ENCODE peak calls at places on chromosomes 6 and 20, in nine cellular contexts. One of them, this sample, is unnamed.

GRCh38 chr20:36355469-36356171 is 49.5 kb downstream of the DLGAP4 start:
- DNase-seq in GM12892: no peak
- DNase-seq in Peyer's patch: no peak
- DNase-seq in adrenal gland: no peak
- DNase-seq in tibial nerve: no peak
- DNase-seq in IMR-90: no peak
- DNase-seq in testis: peak
- DNase-seq in heart left ventricle: no peak
- DNase-seq in transverse colon: no peak
- DNase-seq in this sample: no peak

GRCh38 chr6:13794184-13794583 is 20.2 kb downstream of the MCUR1 start:
- DNase-seq in Peyer's patch: no peak
- DNase-seq in IMR-90: peak
- DNase-seq in heart left ventricle: no peak
- DNase-seq in testis: no peak
- DNase-seq in transverse colon: no peak
- DNase-seq in adrenal gland: no peak
- DNase-seq in GM12892: no peak
- DNase-seq in tibial nerve: no peak
- DNase-seq in this sample: no peak

GRCh38 chr6:38876470-38876869 is 161.4 kb downstream of the DNAH8 start:
- DNase-seq in heart left ventricle: no peak
- DNase-seq in testis: no peak
- DNase-seq in GM12892: no peak
- DNase-seq in tibial nerve: no peak
- DNase-seq in Peyer's patch: no peak
- DNase-seq in IMR-90: no peak
- DNase-seq in adrenal gland: peak
- DNase-seq in transverse colon: peak
- DNase-seq in this sample: no peak

GRCh38 chr6:36118550-36119107 is 11.7 kb upstream of the MAPK13 start:
- DNase-seq in IMR-90: no peak
- DNase-seq in heart left ventricle: no peak
- DNase-seq in GM12892: no peak
- DNase-seq in testis: no peak
- DNase-seq in Peyer's patch: no peak
- DNase-seq in transverse colon: peak
- DNase-seq in tibial nerve: no peak
- DNase-seq in adrenal gland: peak
- DNase-seq in this sample: peak

GRCh38 chr20:63754008-63754407 is 14.4 kb downstream of the SLC2A4RG start:
- DNase-seq in GM12892: no peak
- DNase-seq in heart left ventricle: peak
- DNase-seq in adrenal gland: no peak
- DNase-seq in IMR-90: no peak
- DNase-seq in tibial nerve: no peak
- DNase-seq in transverse colon: no peak
- DNase-seq in Peyer's patch: no peak
- DNase-seq in testis: no peak
- DNase-seq in this sample: no peak

GRCh38 chr6:62371840-62372239 is 85.8 kb upstream of the KHDRBS2 start:
- DNase-seq in tibial nerve: no peak
- DNase-seq in testis: no peak
- DNase-seq in GM12892: no peak
- DNase-seq in transverse colon: no peak
- DNase-seq in IMR-90: no peak
- DNase-seq in Peyer's patch: no peak
- DNase-seq in adrenal gland: no peak
- DNase-seq in heart left ventricle: no peak
- DNase-seq in this sample: no peak

GRCh38 chr6:144150673-144151009 is 324 bp downstream of the STX11 start:
- DNase-seq in IMR-90: peak
- DNase-seq in heart left ventricle: no peak
- DNase-seq in transverse colon: peak
- DNase-seq in Peyer's patch: peak
- DNase-seq in GM12892: peak
- DNase-seq in testis: peak
- DNase-seq in tibial nerve: no peak
- DNase-seq in adrenal gland: no peak
- DNase-seq in this sample: peak

GRCh38 chr6:158567871-158568401 is 8.0 kb downstream of the TMEM181 start:
- DNase-seq in heart left ventricle: no peak
- DNase-seq in adrenal gland: no peak
- DNase-seq in IMR-90: no peak
- DNase-seq in tibial nerve: no peak
- DNase-seq in transverse colon: no peak
- DNase-seq in Peyer's patch: no peak
- DNase-seq in testis: no peak
- DNase-seq in GM12892: no peak
- DNase-seq in this sample: no peak

GRCh38 chr20:22791877-22792525 is 207.6 kb upstream of the FOXA2 start:
- DNase-seq in Peyer's patch: no peak
- DNase-seq in tibial nerve: no peak
- DNase-seq in adrenal gland: no peak
- DNase-seq in GM12892: no peak
- DNase-seq in heart left ventricle: no peak
- DNase-seq in IMR-90: no peak
- DNase-seq in transverse colon: no peak
- DNase-seq in testis: no peak
- DNase-seq in this sample: no peak

GRCh38 chr6:36375644-36376155 is 11.8 kb downstream of the ETV7 start:
- DNase-seq in tibial nerve: no peak
- DNase-seq in heart left ventricle: no peak
- DNase-seq in adrenal gland: no peak
- DNase-seq in IMR-90: no peak
- DNase-seq in GM12892: no peak
- DNase-seq in Peyer's patch: no peak
- DNase-seq in transverse colon: no peak
- DNase-seq in testis: no peak
- DNase-seq in this sample: no peak

GRCh38 chr6:115891111-115891669 is 169.5 kb downstream of the FRK start:
- DNase-seq in transverse colon: no peak
- DNase-seq in tibial nerve: no peak
- DNase-seq in Peyer's patch: no peak
- DNase-seq in heart left ventricle: no peak
- DNase-seq in GM12892: no peak
- DNase-seq in testis: no peak
- DNase-seq in IMR-90: peak
- DNase-seq in adrenal gland: peak
- DNase-seq in this sample: no peak

GRCh38 chr6:169897601-169898358 is 146.4 kb downstream of the ERMARD start:
- DNase-seq in tibial nerve: no peak
- DNase-seq in heart left ventricle: no peak
- DNase-seq in Peyer's patch: no peak
- DNase-seq in GM12892: no peak
- DNase-seq in transverse colon: no peak
- DNase-seq in testis: no peak
- DNase-seq in adrenal gland: no peak
- DNase-seq in IMR-90: no peak
- DNase-seq in this sample: no peak

GRCh38 chr6:169896826-169897456 is 145.5 kb downstream of the ERMARD start:
- DNase-seq in testis: no peak
- DNase-seq in IMR-90: no peak
- DNase-seq in heart left ventricle: no peak
- DNase-seq in tibial nerve: no peak
- DNase-seq in Peyer's patch: no peak
- DNase-seq in transverse colon: no peak
- DNase-seq in GM12892: no peak
- DNase-seq in adrenal gland: no peak
- DNase-seq in this sample: no peak

GRCh38 chr6:169902070-169902469 is 150.6 kb downstream of the ERMARD start:
- DNase-seq in adrenal gland: no peak
- DNase-seq in tibial nerve: no peak
- DNase-seq in Peyer's patch: no peak
- DNase-seq in transverse colon: no peak
- DNase-seq in testis: no peak
- DNase-seq in GM12892: no peak
- DNase-seq in heart left ventricle: no peak
- DNase-seq in IMR-90: no peak
- DNase-seq in this sample: no peak

GRCh38 chr6:169898788-169899480 is 147.5 kb downstream of the ERMARD start:
- DNase-seq in IMR-90: no peak
- DNase-seq in tibial nerve: no peak
- DNase-seq in GM12892: no peak
- DNase-seq in heart left ventricle: no peak
- DNase-seq in adrenal gland: no peak
- DNase-seq in Peyer's patch: no peak
- DNase-seq in transverse colon: no peak
- DNase-seq in testis: peak
- DNase-seq in this sample: no peak

DNA sequence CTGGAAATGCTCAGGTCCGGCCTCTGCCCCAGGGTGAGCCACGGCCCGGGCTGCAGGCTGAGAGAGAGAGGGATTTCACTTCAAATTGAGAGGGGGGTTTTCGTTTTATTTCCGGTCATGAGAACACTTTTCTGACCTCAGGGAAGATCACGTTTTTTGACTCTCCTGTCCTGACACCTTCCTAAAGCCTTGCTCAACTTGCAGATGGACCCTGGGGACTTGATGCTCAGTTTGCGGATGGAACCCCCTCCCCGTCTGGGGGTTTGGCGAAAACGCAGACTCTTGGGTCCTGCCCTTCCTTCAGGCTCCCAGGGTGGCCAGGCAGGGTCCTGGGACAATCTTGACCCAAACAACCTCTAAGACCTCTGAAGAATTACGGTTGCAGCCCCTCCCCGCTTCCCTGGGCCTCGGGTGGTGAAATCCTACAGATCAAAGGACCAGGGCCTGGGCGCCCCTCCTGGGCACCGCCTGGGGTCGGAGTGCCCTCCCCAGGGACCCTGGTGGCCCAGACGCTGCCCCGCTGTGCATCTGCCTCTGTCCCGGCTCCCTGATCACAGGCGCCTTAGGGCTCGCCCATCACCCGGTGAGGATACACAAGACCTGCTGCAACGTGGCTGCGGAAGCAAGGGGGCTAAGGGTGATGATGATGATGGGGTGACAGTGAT is 148.2 kb downstream of the ERMARD start:
- DNase-seq in tibial nerve: no peak
- DNase-seq in heart left ventricle: no peak
- DNase-seq in adrenal gland: no peak
- DNase-seq in testis: no peak
- DNase-seq in Peyer's patch: no peak
- DNase-seq in transverse colon: no peak
- DNase-seq in GM12892: no peak
- DNase-seq in IMR-90: no peak
- DNase-seq in this sample: no peak
- TF ChIP-seq POLR2A in tibial nerve: no peak
- TF ChIP-seq POLR2A in heart left ventricle: no peak
- TF ChIP-seq POLR2A in adrenal gland: no peak
- TF ChIP-seq POLR2A in testis: no peak
- TF ChIP-seq POLR2A in Peyer's patch: no peak
- TF ChIP-seq POLR2A in transverse colon: no peak
- TF ChIP-seq POLR2A in GM12892: no peak
- TF ChIP-seq POLR2A in IMR-90: no peak
- TF ChIP-seq POLR2A in this sample: no peak

GRCh38 chr20:41038878-41039404 is 10.3 kb downstream of the TOP1 start:
- DNase-seq in IMR-90: no peak
- DNase-seq in testis: no peak
- DNase-seq in tibial nerve: no peak
- DNase-seq in GM12892: no peak
- DNase-seq in heart left ventricle: no peak
- DNase-seq in adrenal gland: no peak
- DNase-seq in transverse colon: no peak
- DNase-seq in Peyer's patch: no peak
- DNase-seq in this sample: no peak
- TF ChIP-seq POLR2A in IMR-90: no peak
- TF ChIP-seq POLR2A in testis: no peak
- TF ChIP-seq POLR2A in tibial nerve: no peak
- TF ChIP-seq POLR2A in GM12892: no peak
- TF ChIP-seq POLR2A in heart left ventricle: no peak
- TF ChIP-seq POLR2A in adrenal gland: no peak
- TF ChIP-seq POLR2A in transverse colon: no peak
- TF ChIP-seq POLR2A in Peyer's patch: peak
- TF ChIP-seq POLR2A in this sample: no peak

GRCh38 chr20:58890454-58891075 is 38.0 kb downstream of the GNAS start:
- DNase-seq in heart left ventricle: peak
- DNase-seq in adrenal gland: peak
- DNase-seq in tibial nerve: peak
- DNase-seq in Peyer's patch: peak
- DNase-seq in GM12892: peak
- DNase-seq in transverse colon: peak
- DNase-seq in IMR-90: peak
- DNase-seq in testis: peak
- DNase-seq in this sample: peak
- TF ChIP-seq POLR2A in heart left ventricle: no peak
- TF ChIP-seq POLR2A in adrenal gland: peak
- TF ChIP-seq POLR2A in tibial nerve: peak
- TF ChIP-seq POLR2A in Peyer's patch: no peak
- TF ChIP-seq POLR2A in GM12892: peak
- TF ChIP-seq POLR2A in transverse colon: peak
- TF ChIP-seq POLR2A in IMR-90: peak
- TF ChIP-seq POLR2A in testis: no peak
- TF ChIP-seq POLR2A in this sample: peak

GRCh38 chr6:72621243-72622093 is at the start of gene KCNQ5:
- DNase-seq in testis: no peak
- DNase-seq in tibial nerve: no peak
- DNase-seq in Peyer's patch: peak
- DNase-seq in adrenal gland: no peak
- DNase-seq in IMR-90: no peak
- DNase-seq in GM12892: no peak
- DNase-seq in heart left ventricle: no peak
- DNase-seq in transverse colon: peak
- DNase-seq in this sample: peak

GRCh38 chr6:72620866-72621242 is 1.0 kb upstream of the KCNQ5 start:
- DNase-seq in Peyer's patch: peak
- DNase-seq in GM12892: no peak
- DNase-seq in testis: no peak
- DNase-seq in heart left ventricle: no peak
- DNase-seq in tibial nerve: no peak
- DNase-seq in transverse colon: no peak
- DNase-seq in IMR-90: no peak
- DNase-seq in adrenal gland: no peak
- DNase-seq in this sample: no peak

GRCh38 chr6:72623808-72624207 is 1.9 kb downstream of the KCNQ5 start:
- DNase-seq in adrenal gland: no peak
- DNase-seq in heart left ventricle: no peak
- DNase-seq in Peyer's patch: no peak
- DNase-seq in testis: no peak
- DNase-seq in GM12892: no peak
- DNase-seq in transverse colon: no peak
- DNase-seq in tibial nerve: no peak
- DNase-seq in IMR-90: no peak
- DNase-seq in this sample: no peak

GRCh38 chr6:72619883-72620696 is 1.8 kb upstream of the KCNQ5 start:
- DNase-seq in Peyer's patch: peak
- DNase-seq in GM12892: peak
- DNase-seq in testis: peak
- DNase-seq in tibial nerve: no peak
- DNase-seq in adrenal gland: peak
- DNase-seq in transverse colon: peak
- DNase-seq in heart left ventricle: peak
- DNase-seq in IMR-90: peak
- DNase-seq in this sample: peak

DNA sequence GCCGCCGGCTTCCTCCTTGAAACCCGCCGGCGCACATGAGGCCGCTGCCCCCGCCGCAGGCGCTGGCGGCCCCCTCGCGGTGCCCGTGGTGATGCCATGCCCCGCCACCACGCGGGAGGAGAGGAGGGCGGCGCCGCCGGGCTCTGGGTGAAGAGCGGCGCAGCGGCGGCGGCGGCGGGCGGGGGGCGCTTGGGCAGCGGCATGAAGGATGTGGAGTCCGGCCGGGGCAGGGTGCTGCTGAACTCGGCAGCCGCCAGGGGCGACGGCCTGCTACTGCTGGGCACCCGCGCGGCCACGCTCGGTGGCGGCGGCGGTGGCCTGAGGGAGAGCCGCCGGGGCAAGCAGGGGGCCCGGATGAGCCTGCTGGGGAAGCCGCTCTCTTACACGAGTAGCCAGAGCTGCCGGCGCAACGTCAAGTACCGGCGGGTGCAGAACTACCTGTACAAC is 253 bp downstream of the KCNQ5 start:
- DNase-seq in heart left ventricle: no peak
- DNase-seq in tibial nerve: no peak
- DNase-seq in IMR-90: peak
- DNase-seq in testis: peak
- DNase-seq in GM12892: peak
- DNase-seq in transverse colon: peak
- DNase-seq in Peyer's patch: peak
- DNase-seq in adrenal gland: no peak
- DNase-seq in this sample: peak
- TF ChIP-seq POLR2A in heart left ventricle: no peak
- TF ChIP-seq POLR2A in tibial nerve: no peak
- TF ChIP-seq POLR2A in IMR-90: no peak
- TF ChIP-seq POLR2A in testis: no peak
- TF ChIP-seq POLR2A in GM12892: peak
- TF ChIP-seq POLR2A in transverse colon: no peak
- TF ChIP-seq POLR2A in Peyer's patch: no peak
- TF ChIP-seq POLR2A in adrenal gland: no peak
- TF ChIP-seq POLR2A in this sample: no peak

This sample was measured in body of pancreas.